ENCODE peak calls at places on chromosomes 2 and 18, in ten cellular contexts. One of them, this sample, is unnamed.

GRCh38 chr2:102078773-102079172 is 63.8 kb upstream of the IL1R1 start:
- DNase-seq in GM23248: no peak
- DNase-seq in upper lobe of right lung: no peak
- DNase-seq in RPMI7951: no peak
- DNase-seq in progenitor cell of endocrine pancreas: no peak
- DNase-seq in GM23338: no peak
- DNase-seq in stimulated activated CD4-positive, alpha-beta T cell treated with anti-CD3 and anti-CD28 coated beads, Interleukin-12 subunit alpha, Interleukin-12 subunit beta, amount 100 ng/mL, for 24 hours: no peak
- DNase-seq in HTR-8/SVneo: no peak
- DNase-seq in MM.1S: no peak
- DNase-seq in HEK293T: no peak
- DNase-seq in this sample: no peak

GRCh38 chr2:71226391-71226964 is 425 bp downstream of the PAIP2B start:
- DNase-seq in GM23248: peak
- DNase-seq in RPMI7951: no peak
- DNase-seq in progenitor cell of endocrine pancreas: peak
- DNase-seq in stimulated activated CD4-positive, alpha-beta T cell treated with anti-CD3 and anti-CD28 coated beads, Interleukin-12 subunit alpha, Interleukin-12 subunit beta, amount 100 ng/mL, for 24 hours: no peak
- DNase-seq in GM23338: peak
- DNase-seq in HTR-8/SVneo: peak
- DNase-seq in upper lobe of right lung: peak
- DNase-seq in HEK293T: peak
- DNase-seq in MM.1S: peak
- DNase-seq in this sample: no peak

GRCh38 chr2:66555076-66555475 is 120.2 kb downstream of the MEIS1 start:
- DNase-seq in GM23338: no peak
- DNase-seq in GM23248: no peak
- DNase-seq in HTR-8/SVneo: no peak
- DNase-seq in RPMI7951: no peak
- DNase-seq in progenitor cell of endocrine pancreas: no peak
- DNase-seq in HEK293T: no peak
- DNase-seq in MM.1S: no peak
- DNase-seq in stimulated activated CD4-positive, alpha-beta T cell treated with anti-CD3 and anti-CD28 coated beads, Interleukin-12 subunit alpha, Interleukin-12 subunit beta, amount 100 ng/mL, for 24 hours: no peak
- DNase-seq in upper lobe of right lung: no peak
- DNase-seq in this sample: peak

GRCh38 chr2:180716186-180717180 is 263.9 kb upstream of the UBE2E3 start:
- DNase-seq in GM23248: no peak
- DNase-seq in stimulated activated CD4-positive, alpha-beta T cell treated with anti-CD3 and anti-CD28 coated beads, Interleukin-12 subunit alpha, Interleukin-12 subunit beta, amount 100 ng/mL, for 24 hours: no peak
- DNase-seq in GM23338: no peak
- DNase-seq in MM.1S: no peak
- DNase-seq in RPMI7951: no peak
- DNase-seq in HTR-8/SVneo: no peak
- DNase-seq in progenitor cell of endocrine pancreas: no peak
- DNase-seq in HEK293T: no peak
- DNase-seq in upper lobe of right lung: no peak
- DNase-seq in this sample: no peak

GRCh38 chr2:14641116-14641515 is 8.6 kb downstream of the LRATD1 start:
- DNase-seq in HTR-8/SVneo: no peak
- DNase-seq in stimulated activated CD4-positive, alpha-beta T cell treated with anti-CD3 and anti-CD28 coated beads, Interleukin-12 subunit alpha, Interleukin-12 subunit beta, amount 100 ng/mL, for 24 hours: no peak
- DNase-seq in RPMI7951: no peak
- DNase-seq in upper lobe of right lung: no peak
- DNase-seq in HEK293T: no peak
- DNase-seq in GM23248: no peak
- DNase-seq in progenitor cell of endocrine pancreas: no peak
- DNase-seq in GM23338: no peak
- DNase-seq in MM.1S: no peak
- DNase-seq in this sample: no peak

GRCh38 chr2:28516950-28517349 is 21.1 kb downstream of the PLB1 start:
- DNase-seq in progenitor cell of endocrine pancreas: no peak
- DNase-seq in upper lobe of right lung: no peak
- DNase-seq in HEK293T: no peak
- DNase-seq in GM23338: no peak
- DNase-seq in MM.1S: no peak
- DNase-seq in HTR-8/SVneo: no peak
- DNase-seq in stimulated activated CD4-positive, alpha-beta T cell treated with anti-CD3 and anti-CD28 coated beads, Interleukin-12 subunit alpha, Interleukin-12 subunit beta, amount 100 ng/mL, for 24 hours: no peak
- DNase-seq in RPMI7951: no peak
- DNase-seq in GM23248: no peak
- DNase-seq in this sample: no peak

GRCh38 chr2:168541887-168542286 is 85.8 kb downstream of the CERS6 start:
- DNase-seq in GM23248: no peak
- DNase-seq in progenitor cell of endocrine pancreas: no peak
- DNase-seq in upper lobe of right lung: no peak
- DNase-seq in MM.1S: no peak
- DNase-seq in GM23338: no peak
- DNase-seq in RPMI7951: no peak
- DNase-seq in stimulated activated CD4-positive, alpha-beta T cell treated with anti-CD3 and anti-CD28 coated beads, Interleukin-12 subunit alpha, Interleukin-12 subunit beta, amount 100 ng/mL, for 24 hours: no peak
- DNase-seq in HEK293T: no peak
- DNase-seq in HTR-8/SVneo: no peak
- DNase-seq in this sample: no peak

GRCh38 chr2:43879261-43879660 is 40.5 kb downstream of the ABCG8 start:
- DNase-seq in GM23248: peak
- DNase-seq in HTR-8/SVneo: no peak
- DNase-seq in GM23338: no peak
- DNase-seq in HEK293T: no peak
- DNase-seq in stimulated activated CD4-positive, alpha-beta T cell treated with anti-CD3 and anti-CD28 coated beads, Interleukin-12 subunit alpha, Interleukin-12 subunit beta, amount 100 ng/mL, for 24 hours: no peak
- DNase-seq in RPMI7951: peak
- DNase-seq in MM.1S: no peak
- DNase-seq in progenitor cell of endocrine pancreas: no peak
- DNase-seq in upper lobe of right lung: no peak
- DNase-seq in this sample: peak

GRCh38 chr18:70781860-70782453 is 493.1 kb downstream of the SOCS6 start:
- DNase-seq in stimulated activated CD4-positive, alpha-beta T cell treated with anti-CD3 and anti-CD28 coated beads, Interleukin-12 subunit alpha, Interleukin-12 subunit beta, amount 100 ng/mL, for 24 hours: peak
- DNase-seq in GM23248: peak
- DNase-seq in progenitor cell of endocrine pancreas: peak
- DNase-seq in GM23338: peak
- DNase-seq in HTR-8/SVneo: peak
- DNase-seq in HEK293T: peak
- DNase-seq in RPMI7951: peak
- DNase-seq in upper lobe of right lung: no peak
- DNase-seq in MM.1S: peak
- DNase-seq in this sample: peak

GRCh38 chr2:238251331-238251730 is 11.5 kb upstream of the HES6 start:
- DNase-seq in MM.1S: no peak
- DNase-seq in HEK293T: no peak
- DNase-seq in RPMI7951: no peak
- DNase-seq in progenitor cell of endocrine pancreas: no peak
- DNase-seq in GM23248: no peak
- DNase-seq in HTR-8/SVneo: no peak
- DNase-seq in stimulated activated CD4-positive, alpha-beta T cell treated with anti-CD3 and anti-CD28 coated beads, Interleukin-12 subunit alpha, Interleukin-12 subunit beta, amount 100 ng/mL, for 24 hours: no peak
- DNase-seq in GM23338: no peak
- DNase-seq in upper lobe of right lung: no peak
- DNase-seq in this sample: no peak

GRCh38 chr2:11701831-11702301 is 31.9 kb upstream of the NTSR2 start:
- DNase-seq in HTR-8/SVneo: no peak
- DNase-seq in GM23338: no peak
- DNase-seq in HEK293T: no peak
- DNase-seq in MM.1S: no peak
- DNase-seq in GM23248: no peak
- DNase-seq in RPMI7951: no peak
- DNase-seq in upper lobe of right lung: no peak
- DNase-seq in progenitor cell of endocrine pancreas: no peak
- DNase-seq in stimulated activated CD4-positive, alpha-beta T cell treated with anti-CD3 and anti-CD28 coated beads, Interleukin-12 subunit alpha, Interleukin-12 subunit beta, amount 100 ng/mL, for 24 hours: no peak
- DNase-seq in this sample: peak

GRCh38 chr2:108927936-108928659 is 60.9 kb downstream of the EDAR start:
- DNase-seq in RPMI7951: peak
- DNase-seq in HTR-8/SVneo: peak
- DNase-seq in HEK293T: peak
- DNase-seq in progenitor cell of endocrine pancreas: no peak
- DNase-seq in stimulated activated CD4-positive, alpha-beta T cell treated with anti-CD3 and anti-CD28 coated beads, Interleukin-12 subunit alpha, Interleukin-12 subunit beta, amount 100 ng/mL, for 24 hours: no peak
- DNase-seq in upper lobe of right lung: no peak
- DNase-seq in GM23248: peak
- DNase-seq in GM23338: peak
- DNase-seq in MM.1S: peak
- DNase-seq in this sample: peak

GRCh38 chr2:186348200-186348599 is 137.9 kb upstream of the ZC3H15 start:
- DNase-seq in HTR-8/SVneo: no peak
- DNase-seq in upper lobe of right lung: no peak
- DNase-seq in MM.1S: no peak
- DNase-seq in HEK293T: no peak
- DNase-seq in GM23338: no peak
- DNase-seq in progenitor cell of endocrine pancreas: no peak
- DNase-seq in stimulated activated CD4-positive, alpha-beta T cell treated with anti-CD3 and anti-CD28 coated beads, Interleukin-12 subunit alpha, Interleukin-12 subunit beta, amount 100 ng/mL, for 24 hours: no peak
- DNase-seq in GM23248: peak
- DNase-seq in RPMI7951: no peak
- DNase-seq in this sample: peak

GRCh38 chr2:66578067-66578852 is 143.3 kb downstream of the MEIS1 start:
- DNase-seq in GM23248: no peak
- DNase-seq in upper lobe of right lung: no peak
- DNase-seq in progenitor cell of endocrine pancreas: no peak
- DNase-seq in stimulated activated CD4-positive, alpha-beta T cell treated with anti-CD3 and anti-CD28 coated beads, Interleukin-12 subunit alpha, Interleukin-12 subunit beta, amount 100 ng/mL, for 24 hours: no peak
- DNase-seq in RPMI7951: no peak
- DNase-seq in MM.1S: no peak
- DNase-seq in HEK293T: no peak
- DNase-seq in HTR-8/SVneo: no peak
- DNase-seq in GM23338: no peak
- DNase-seq in this sample: no peak

GRCh38 chr2:205129531-205129930 is 552.8 kb upstream of the NRP2 start:
- DNase-seq in MM.1S: no peak
- DNase-seq in stimulated activated CD4-positive, alpha-beta T cell treated with anti-CD3 and anti-CD28 coated beads, Interleukin-12 subunit alpha, Interleukin-12 subunit beta, amount 100 ng/mL, for 24 hours: no peak
- DNase-seq in HTR-8/SVneo: no peak
- DNase-seq in GM23338: no peak
- DNase-seq in GM23248: no peak
- DNase-seq in progenitor cell of endocrine pancreas: no peak
- DNase-seq in HEK293T: no peak
- DNase-seq in RPMI7951: no peak
- DNase-seq in upper lobe of right lung: no peak
- DNase-seq in this sample: no peak